ENCODE peak calls at places on chromosomes 7 and 10, in five cellular contexts. S is frontal cortex, V is GM23338, R is T-helper 1 cell, G is AG09319. T is an unnamed sample.

GRCh38 chr7:99141756-99142726 is 1.9 kb downstream of the SMURF1 start:
- DNase-seq in S (peak), V (peak), R (peak), G (no peak), T (no peak)

GRCh38 chr10:98405422-98405821 is 9.6 kb downstream of the PYROXD2 start:
- DNase-seq in S (no peak), V (no peak), R (no peak), G (no peak), T (no peak)

GRCh38 chr10:16304311-16304710 is 132.5 kb upstream of the PTER start:
- DNase-seq in S (no peak), V (no peak), R (no peak), G (no peak), T (no peak)

GRCh38 chr10:46543379-46544014 is 13.0 kb downstream of the GPRIN2 start:
- DNase-seq in S (no peak), V (no peak), R (peak), G (no peak), T (no peak)

GRCh38 chr7:7183833-7184463 is 1.6 kb downstream of the C1GALT1 start:
- DNase-seq in S (no peak), V (no peak), R (no peak), G (no peak), T (no peak)

GRCh38 chr10:113740850-113741249 is 10.6 kb upstream of the PLEKHS1 start:
- DNase-seq in S (no peak), V (no peak), R (no peak), G (no peak), T (no peak)

GRCh38 chr10:14146005-14146404 is 184.7 kb downstream of the FRMD4A start:
- DNase-seq in S (no peak), V (no peak), R (no peak), G (peak), T (no peak)

GRCh38 chr10:84095821-84096497 is 43.4 kb upstream of the GHITM start:
- DNase-seq in S (no peak), V (no peak), R (no peak), G (no peak), T (peak)

GRCh38 chr7:66326501-66327180 is 121.5 kb downstream of the TPST1 start:
- DNase-seq in S (no peak), V (no peak), R (no peak), G (peak), T (peak)

GRCh38 chr10:90862908-90863514 is 5.2 kb upstream of the HTR7 start:
- DNase-seq in S (no peak), V (peak), R (no peak), G (no peak), T (no peak)

GRCh38 chr10:131016556-131016955 is 295.0 kb downstream of the TCERG1L start:
- DNase-seq in S (no peak), V (no peak), R (no peak), G (no peak), T (no peak)

GRCh38 chr7:42522227-42522991 is 285.4 kb upstream of the GLI3 start:
- DNase-seq in S (no peak), V (peak), R (no peak), G (no peak), T (peak)

GRCh38 chr7:29620531-29620930 is 56.9 kb downstream of the PRR15 start:
- DNase-seq in S (no peak), V (no peak), R (no peak), G (no peak), T (no peak)

GRCh38 chr10:3330687-3331086 is 158.1 kb upstream of the PITRM1 start:
- DNase-seq in S (peak), V (no peak), R (no peak), G (no peak), T (peak)